ENCODE peak calls at places on chromosomes 12 and 14, in nine cellular contexts. V is adrenal gland, A is A549, F is HCT116, J is K562, W is transverse colon, O is prostate gland, P is testis, Z is heart left ventricle. H is an unnamed sample.

GRCh38 chr14:105889666-105890473 is 363.5 kb downstream of the TMEM121 start:
- DNase-seq in V (peak; percentile 1), A (no peak), F (no peak), J (peak; percentile 4), W (peak; percentile 4), O (no peak), P (no peak), Z (peak; percentile 11), H (no peak)

GRCh38 chr14:91185721-91186120 is 58.8 kb downstream of the GPR68 start:
- DNase-seq in V (no peak), A (no peak), F (no peak), J (no peak), W (no peak), O (no peak), P (no peak), Z (no peak), H (no peak)

GRCh38 chr12:26017484-26018211 is 59.2 kb downstream of the RASSF8 start:
- DNase-seq in V (peak; percentile 34), A (peak; percentile 60), F (peak; percentile 27), J (peak; percentile 44), W (no peak), O (no peak), P (peak; percentile 32), Z (no peak), H (peak; percentile 35)

GRCh38 chr14:73612339-73613045 is at the start of gene ACOT6:
- DNase-seq in V (peak; percentile 81), A (peak; percentile 83), F (peak; percentile 19), J (peak; percentile 64), W (peak; percentile 75), O (peak; percentile 54), P (peak; percentile 82), Z (peak; percentile 78), H (peak; percentile 74)

GRCh38 chr14:61598980-61599379 is 96.3 kb upstream of the HIF1A start:
- DNase-seq in V (no peak), A (no peak), F (no peak), J (no peak), W (no peak), O (no peak), P (no peak), Z (no peak), H (no peak)

GRCh38 chr14:73620268-73620667 is 8.0 kb downstream of the ACOT6 start:
- DNase-seq in V (no peak), A (no peak), F (no peak), J (no peak), W (no peak), O (no peak), P (no peak), Z (no peak), H (no peak)

GRCh38 chr14:35814371-35815005 is 5.4 kb upstream of the RALGAPA1 start:
- DNase-seq in V (peak; percentile 74), A (peak; percentile 63), F (peak; percentile 47), J (peak; percentile 70), W (peak; percentile 77), O (no peak), P (peak; percentile 72), Z (peak; percentile 42), H (peak; percentile 58)

GRCh38 chr12:95182868-95183415 is 34.3 kb downstream of the FGD6 start:
- DNase-seq in V (peak; percentile 79), A (peak; percentile 79), F (peak; percentile 92), J (peak; percentile 82), W (no peak), O (no peak), P (no peak), Z (no peak), H (no peak)

GRCh38 chr12:98137278-98137677 is 378.1 kb upstream of the TMPO start:
- DNase-seq in V (no peak), A (no peak), F (no peak), J (no peak), W (no peak), O (no peak), P (no peak), Z (no peak), H (no peak)

GRCh38 chr14:31127690-31128089 is 79.9 kb downstream of the HECTD1 start:
- DNase-seq in V (no peak), A (peak; percentile 37), F (no peak), J (no peak), W (no peak), O (no peak), P (no peak), Z (no peak), H (no peak)

GRCh38 chr12:27193854-27194544 is 50.1 kb upstream of the STK38L start:
- DNase-seq in V (no peak), A (peak; percentile 37), F (no peak), J (no peak), W (peak; percentile 30), O (peak; percentile 16), P (no peak), Z (peak; percentile 80), H (no peak)

GRCh38 chr12:70080577-70080976 is 162.7 kb upstream of the CNOT2 start:
- DNase-seq in V (no peak), A (no peak), F (no peak), J (no peak), W (no peak), O (no peak), P (no peak), Z (no peak), H (no peak)

GRCh38 chr14:61152851-61153364 is 128.2 kb downstream of the TMEM30B start:
- DNase-seq in V (no peak), A (no peak), F (no peak), J (no peak), W (no peak), O (no peak), P (no peak), Z (no peak), H (no peak)

GRCh38 chr14:65019944-65020566 is 33.4 kb downstream of the FNTB start:
- DNase-seq in V (peak; percentile 52), A (peak; percentile 80), F (peak; percentile 53), J (peak; percentile 74), W (peak; percentile 28), O (peak; percentile 59), P (peak; percentile 67), Z (no peak), H (peak; percentile 29)

GRCh38 chr12:128644664-128645296 is 179.0 kb downstream of the SLC15A4 start:
- DNase-seq in V (peak; percentile 9), A (peak; percentile 25), F (no peak), J (peak; percentile 40), W (peak; percentile 83), O (peak; percentile 7), P (peak; percentile 77), Z (no peak), H (no peak)

GRCh38 chr12:80325167-80325959 is 118.7 kb upstream of the PTPRQ start:
- DNase-seq in V (no peak), A (no peak), F (no peak), J (no peak), W (no peak), O (no peak), P (no peak), Z (no peak), H (no peak)

GRCh38 chr12:124630791-124631313 is 63.4 kb upstream of the NCOR2 start:
- DNase-seq in V (no peak), A (no peak), F (no peak), J (no peak), W (no peak), O (no peak), P (no peak), Z (no peak), H (no peak)

GRCh38 chr12:124633269-124633953 is 66.0 kb upstream of the NCOR2 start:
- DNase-seq in V (no peak), A (peak; percentile 85), F (peak; percentile 57), J (peak; percentile 18), W (peak; percentile 42), O (no peak), P (no peak), Z (no peak), H (no peak)

GRCh38 chr12:124629799-124630198 is 62.4 kb upstream of the NCOR2 start:
- DNase-seq in V (no peak), A (no peak), F (no peak), J (no peak), W (no peak), O (no peak), P (no peak), Z (no peak), H (no peak)

GRCh38 chr12:124632510-124632909 is 65.1 kb upstream of the NCOR2 start:
- DNase-seq in V (no peak), A (peak; percentile 30), F (no peak), J (peak; percentile 66), W (no peak), O (no peak), P (peak; percentile 84), Z (no peak), H (no peak)

DNA sequence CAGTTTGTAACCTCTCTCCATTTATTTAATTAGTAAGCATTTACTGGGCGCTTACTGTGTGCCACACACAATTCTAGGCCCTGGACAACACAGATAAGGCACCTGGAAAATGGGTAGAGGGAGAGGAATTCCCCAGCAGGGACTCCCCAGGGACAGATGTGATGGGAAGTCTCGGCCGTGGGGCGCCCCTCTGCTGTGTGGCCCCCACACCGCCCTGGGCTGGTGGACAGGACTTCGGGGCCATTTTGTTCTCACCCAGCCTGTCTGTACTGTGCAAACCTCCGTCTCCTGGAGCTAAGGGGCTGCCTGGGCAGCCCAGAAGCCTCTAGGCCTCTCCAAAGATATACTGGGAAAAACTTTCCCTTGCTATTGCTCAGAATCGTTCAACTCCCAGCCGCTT is 64.3 kb upstream of the NCOR2 start:
- DNase-seq in V (no peak), A (no peak), F (no peak), J (no peak), W (no peak), O (no peak), P (no peak), Z (no peak), H (no peak)
- H3K4me1 ChIP-seq in V (peaks cover 4% of the 10 kb centered on the region), A (peaks cover 46% of the 10 kb centered on the region), F (peaks cover 38% of the 10 kb centered on the region), J (peaks cover 40% of the 10 kb centered on the region), W (peaks cover 16% of the 10 kb centered on the region), O (no peaks in the 10 kb centered on the region), P (peaks cover 38% of the 10 kb centered on the region), Z (peaks cover 12% of the 10 kb centered on the region), H (peaks cover 5% of the 10 kb centered on the region)

GRCh38 chr12:9869307-9870161 is at the start of gene CLEC2B:
- DNase-seq in V (no peak), A (peak; percentile 42), F (no peak), J (peak; percentile 33), W (no peak), O (no peak), P (no peak), Z (no peak), H (no peak)
- TF ChIP-seq POLR2A in V (peak; percentile 52), A (no peak), F (no peak), J (no peak), W (peak; percentile 66), O (peak; percentile 40), P (no peak), Z (no peak), H (no peak)

DNA sequence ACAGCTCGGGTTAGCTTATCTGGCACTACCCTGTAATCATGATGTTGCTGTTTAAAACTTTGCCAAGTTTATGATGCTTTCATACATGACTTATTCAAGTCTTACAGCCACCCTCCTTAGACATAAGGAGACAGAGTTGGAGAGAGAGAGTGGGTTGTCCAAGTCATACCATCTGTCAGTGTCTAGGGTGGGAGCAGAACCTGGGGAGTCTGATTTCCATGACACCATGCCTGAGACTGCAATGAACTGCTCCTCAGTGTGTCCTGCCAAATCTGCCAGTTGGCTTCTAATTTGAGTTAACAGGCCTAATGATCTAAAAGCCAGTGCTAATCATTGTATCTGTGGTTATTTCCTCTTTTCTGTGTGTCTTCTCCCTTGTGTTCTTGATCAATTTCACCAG is 43.7 kb upstream of the PHC1 start:
- DNase-seq in V (no peak), A (no peak), F (no peak), J (no peak), W (no peak), O (no peak), P (no peak), Z (no peak), H (no peak)
- H3K27ac ChIP-seq in V (no peak overlapping the region), A (no peak overlapping the region), F (no peak overlapping the region), J (no peak overlapping the region), W (no peak overlapping the region), O (no peak overlapping the region), P (peak overlapping the region; percentile 74), Z (no peak overlapping the region), H (no peak overlapping the region)

GRCh38 chr12:56634242-56634836 is 4.2 kb upstream of the BAZ2A start:
- DNase-seq in V (peak; percentile 63), A (peak; percentile 62), F (peak; percentile 45), J (peak; percentile 88), W (peak; percentile 77), O (peak; percentile 77), P (peak; percentile 76), Z (peak; percentile 40), H (peak; percentile 85)
- H3K4me1 ChIP-seq in V (peaks cover 38% of the 10 kb centered on the region), A (peaks cover 46% of the 10 kb centered on the region), F (peaks cover 44% of the 10 kb centered on the region), J (peaks cover 37% of the 10 kb centered on the region), W (peaks cover 49% of the 10 kb centered on the region), O (peaks cover 26% of the 10 kb centered on the region), P (peaks cover 43% of the 10 kb centered on the region), Z (peaks cover 76% of the 10 kb centered on the region), H (peaks cover 41% of the 10 kb centered on the region)

H was measured in thyroid gland.